ENCODE peak calls at places on chromosomes 2 and 18, in seven cellular contexts. P is fibroblast of the aortic adventitia; Q is adipocyte; E is IMR-90; T is GM04504; U is effector memory CD8-positive, alpha-beta T cell; L is NCI-H510A treated with DMSO at 0.1 percent for 48 hours. O is an unnamed sample.

GRCh38 chr18:74589820-74590219 is 7.8 kb upstream of the ZNF407 start:
- DNase-seq in P (no peak), Q (no peak), E (no peak), T (no peak), U (no peak), L (no peak), O (no peak)

GRCh38 chr18:48622911-48623431 is 84.1 kb downstream of the CTIF start:
- DNase-seq in P (peak; percentile 36), Q (peak; percentile 68), E (peak; percentile 61), T (no peak), U (no peak), L (no peak), O (no peak)

GRCh38 chr2:145764631-145765030 is 1244.7 kb upstream of the ZEB2 start:
- DNase-seq in P (no peak), Q (peak; percentile 44), E (no peak), T (no peak), U (no peak), L (peak; percentile 30), O (no peak)

GRCh38 chr2:51368250-51368649 is 336.3 kb upstream of the NRXN1 start:
- DNase-seq in P (no peak), Q (no peak), E (no peak), T (no peak), U (no peak), L (peak; percentile 12), O (no peak)

GRCh38 chr2:85504434-85505261 is 34.3 kb upstream of the MAT2A start:
- DNase-seq in P (peak; percentile 91), Q (peak; percentile 78), E (peak; percentile 97), T (peak; percentile 91), U (no peak), L (peak; percentile 61), O (peak; percentile 92)

GRCh38 chr2:240597054-240597418 is 10.5 kb downstream of the CAPN10 start:
- DNase-seq in P (no peak), Q (no peak), E (no peak), T (no peak), U (no peak), L (no peak), O (no peak)

GRCh38 chr2:241213036-241213435 is 24.6 kb downstream of the ANO7 start:
- DNase-seq in P (no peak), Q (no peak), E (no peak), T (no peak), U (no peak), L (no peak), O (no peak)

GRCh38 chr2:26654061-26654340 is 12.8 kb upstream of the CIB4 start:
- DNase-seq in P (no peak), Q (no peak), E (no peak), T (no peak), U (no peak), L (no peak), O (no peak)